ENCODE peak calls at places on chromosomes 11 and 22, in five cellular contexts. Z, J, Q, E and Y are unnamed samples.

GRCh38 chr11:35235944-35236666 is 97.1 kb downstream of the CD44 start:
- DNase-seq in J (peak), E (no peak), Z (no peak), Q (no peak), Y (no peak)

GRCh38 chr22:37607912-37608476 is 640 bp upstream of the GGA1 start:
- DNase-seq in Q (no peak), J (no peak), E (no peak), Z (no peak), Y (peak)

GRCh38 chr11:43074810-43075209 is 237.0 kb upstream of the API5 start:
- DNase-seq in Q (no peak), J (no peak), E (no peak), Z (no peak), Y (no peak)

GRCh38 chr22:39690901-39691620 is 120.5 kb downstream of the CACNA1I start:
- DNase-seq in E (no peak), Q (peak), J (no peak), Z (peak), Y (peak)

GRCh38 chr22:30270841-30271240 is 4.2 kb upstream of the OSM start:
- DNase-seq in J (no peak), Q (no peak), Z (peak), E (no peak), Y (no peak)

GRCh38 chr11:133078591-133079179 is 453.6 kb downstream of the OPCML start:
- DNase-seq in E (peak), Q (peak), Z (peak), J (peak), Y (peak)

GRCh38 chr11:44765676-44766075 is 38.9 kb downstream of the TSPAN18 start:
- DNase-seq in E (no peak), Z (no peak), Q (no peak), J (no peak), Y (no peak)

GRCh38 chr11:97454988-97455387 is 1065.2 kb downstream of the JRKL start:
- DNase-seq in E (peak), Q (peak), J (no peak), Z (no peak), Y (peak)

GRCh38 chr22:29733362-29734322 is 13.8 kb downstream of the CABP7 start:
- DNase-seq in Z (no peak), J (no peak), E (no peak), Q (no peak), Y (peak)

GRCh38 chr11:48020092-48020755 is 39.9 kb downstream of the PTPRJ start:
- DNase-seq in J (no peak), E (no peak), Z (no peak), Q (peak), Y (no peak)

GRCh38 chr11:130165601-130166456 is 6.2 kb downstream of the ST14 start:
- DNase-seq in Q (peak), E (no peak), J (no peak), Z (no peak), Y (no peak)

GRCh38 chr11:65377777-65378176 is 4.7 kb downstream of the SLC25A45 start:
- DNase-seq in E (no peak), J (no peak), Z (no peak), Q (no peak), Y (no peak)

GRCh38 chr11:65378208-65378927 is 4.1 kb downstream of the SLC25A45 start:
- DNase-seq in Q (peak), E (no peak), Z (no peak), J (no peak), Y (no peak)

GRCh38 chr11:65379698-65380459 is 2.6 kb downstream of the SLC25A45 start:
- DNase-seq in Q (no peak), J (no peak), Z (no peak), E (no peak), Y (no peak)

GRCh38 chr11:65380460-65381126 is 1.9 kb downstream of the SLC25A45 start:
- DNase-seq in Z (no peak), E (no peak), J (no peak), Q (no peak), Y (no peak)

GRCh38 chr11:65378928-65379638 is 3.4 kb downstream of the SLC25A45 start:
- DNase-seq in E (no peak), J (no peak), Q (no peak), Z (no peak), Y (no peak)
- TF ChIP-seq MAX in E (no peak), J (no peak), Q (no peak), Z (no peak), Y (no peak)

DNA sequence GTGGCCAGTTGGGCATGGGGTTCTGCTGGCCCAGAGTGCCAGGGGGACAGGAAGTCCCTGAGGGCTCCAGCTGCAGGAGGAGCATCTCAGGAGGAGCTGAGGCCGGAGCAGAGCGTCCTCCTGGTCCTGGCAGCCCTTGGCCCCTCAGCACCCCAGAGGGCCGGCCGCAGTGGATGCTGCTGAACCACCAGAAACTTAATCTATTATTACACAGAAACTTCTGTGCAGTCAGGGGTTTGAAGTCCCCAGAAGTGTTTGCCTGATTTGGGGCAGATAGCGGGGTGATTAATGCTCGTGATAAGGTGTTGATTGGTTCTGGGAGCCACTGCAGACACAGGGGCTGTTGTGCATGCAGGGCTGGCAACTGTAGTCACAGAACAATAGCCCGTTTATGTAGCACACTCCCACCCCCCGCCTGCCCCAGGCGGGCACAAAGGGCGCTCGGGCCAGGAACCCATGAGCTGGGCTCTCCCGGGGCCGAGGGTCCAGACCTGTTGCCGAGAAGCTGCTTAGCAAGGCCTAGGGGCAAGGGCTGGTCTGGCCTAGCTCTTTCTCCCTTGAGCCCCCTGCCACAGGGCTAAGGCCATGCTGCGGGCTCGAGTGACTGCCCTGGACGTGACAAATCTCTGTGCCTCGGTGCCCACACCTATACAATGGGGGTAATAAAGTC is 29.0 kb upstream of the KCNQ1OT1 start:
- DNase-seq in E (peak), J (no peak), Z (no peak), Q (no peak), Y (peak)
- TF ChIP-seq MAX in E (no peak), J (no peak), Z (no peak), Q (no peak), Y (no peak)

DNA sequence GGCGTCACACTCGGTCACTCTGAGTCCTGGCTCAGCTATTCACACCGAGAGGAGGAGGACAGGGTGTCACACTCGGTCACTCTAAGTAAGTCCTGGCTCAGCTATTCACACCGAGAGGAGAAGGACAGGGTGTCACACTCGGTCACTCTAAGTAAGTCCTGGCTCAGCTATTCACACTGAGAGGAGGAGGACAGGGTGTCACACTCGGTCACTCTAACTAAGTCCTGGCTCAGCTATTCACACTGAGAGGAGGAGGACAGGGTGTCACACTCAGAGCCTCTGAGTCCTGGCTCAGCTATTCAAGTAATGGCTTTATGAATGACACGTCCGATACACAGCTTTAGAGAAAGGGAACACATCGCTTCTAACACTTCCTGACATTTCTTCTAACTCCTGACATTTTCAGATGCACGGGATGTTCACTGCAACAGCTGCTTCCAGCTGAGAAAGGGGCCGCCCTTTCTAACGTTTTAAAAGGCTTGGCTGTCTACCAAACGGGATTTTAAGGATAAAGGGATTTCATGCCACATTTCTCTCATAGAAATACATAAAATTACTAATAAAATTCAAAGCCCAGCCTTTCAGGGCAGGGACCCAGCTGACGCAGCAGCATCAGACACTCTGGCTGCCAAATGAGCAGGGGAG is 28.1 kb downstream of the DRD4 start:
- DNase-seq in E (no peak), J (no peak), Z (no peak), Q (no peak), Y (no peak)
- TF ChIP-seq MAX in E (no peak), J (no peak), Z (no peak), Q (no peak), Y (no peak)

GRCh38 chr11:65563606-65564005 is 5.4 kb upstream of the LTBP3 start:
- DNase-seq in J (no peak), Z (no peak), E (no peak), Q (no peak), Y (no peak)
- TF ChIP-seq MAX in J (no peak), Z (no peak), E (no peak), Q (no peak), Y (no peak)

GRCh38 chr11:86291466-86292262 is 10.4 kb upstream of the HIKESHI start:
- DNase-seq in Q (peak), Z (peak), E (peak), J (peak), Y (peak)

GRCh38 chr11:86294026-86294425 is 8.0 kb upstream of the HIKESHI start:
- DNase-seq in Q (no peak), J (no peak), Z (no peak), E (no peak), Y (no peak)

GRCh38 chr11:86287468-86287796 is 14.6 kb upstream of the HIKESHI start:
- DNase-seq in Q (no peak), J (no peak), E (no peak), Z (no peak), Y (no peak)

GRCh38 chr11:86288776-86289507 is 13.1 kb upstream of the HIKESHI start:
- DNase-seq in E (no peak), J (no peak), Q (no peak), Z (no peak), Y (no peak)

GRCh38 chr11:86292912-86293606 is 9.0 kb upstream of the HIKESHI start:
- DNase-seq in Q (no peak), E (no peak), Z (no peak), J (no peak), Y (no peak)
- TF ChIP-seq MAX in Q (no peak), E (no peak), Z (no peak), J (no peak), Y (no peak)

GRCh38 chr22:27588273-27588672 is 213.3 kb downstream of the MN1 start:
- DNase-seq in Z (no peak), J (no peak), E (no peak), Q (no peak), Y (no peak)
- TF ChIP-seq MAX in Z (no peak), J (no peak), E (no peak), Q (no peak), Y (no peak)

GRCh38 chr11:122796128-122796717 is 42.1 kb upstream of the CRTAM start:
- DNase-seq in J (peak), Q (peak), Z (peak), E (peak), Y (peak)
- TF ChIP-seq MAX in J (no peak), Q (no peak), Z (no peak), E (no peak), Y (no peak)

GRCh38 chr11:36452231-36452630 is 57.8 kb downstream of the TRAF6 start:
- DNase-seq in E (no peak), J (no peak), Q (peak), Z (no peak), Y (no peak)
- TF ChIP-seq MAX in E (no peak), J (no peak), Q (no peak), Z (no peak), Y (no peak)